ENCODE peak calls at places on chromosome 21, in ten cellular contexts. J is upper lobe of right lung, O is mammary epithelial cell, U is K562, A is fibroblast of mammary gland, R is RWPE1, C is GM20000, T is mesothelial cell of epicardium, Q is GM23338, E is cardiac fibroblast. P is an unnamed sample.

GRCh38 chr21:35211767-35212166 is 162.7 kb upstream of the RUNX1 start:
- DNase-seq in R (no peak), C (no peak), Q (no peak), U (no peak), T (no peak), A (peak; percentile 73), J (no peak), O (no peak), E (peak; percentile 53), P (no peak)

GRCh38 chr21:46057111-46057709 is 40.7 kb upstream of the COL6A2 start:
- DNase-seq in J (peak; percentile 61), O (no peak), E (no peak), C (no peak), A (no peak), Q (no peak), T (no peak), R (no peak), U (no peak), P (no peak)

GRCh38 chr21:42524341-42525227 is 10.9 kb downstream of the SLC37A1 start:
- DNase-seq in A (peak; percentile 52), U (no peak), C (peak; percentile 82), O (no peak), E (peak; percentile 26), T (no peak), R (no peak), Q (peak; percentile 53), J (peak; percentile 87), P (peak; percentile 22)

GRCh38 chr21:9758141-9758540 is 763.2 kb upstream of the TPTE start:
- DNase-seq in A (no peak), Q (no peak), E (no peak), U (no peak), O (no peak), C (no peak), R (no peak), J (no peak), T (no peak), P (no peak)

GRCh38 chr21:45551816-45552695 is 9.8 kb upstream of the SLC19A1 start:
- DNase-seq in R (no peak), A (no peak), C (no peak), T (no peak), U (no peak), J (peak; percentile 63), E (no peak), Q (no peak), O (no peak), P (no peak)

GRCh38 chr21:45096216-45096615 is 21.8 kb downstream of the ADARB1 start:
- DNase-seq in U (no peak), T (no peak), R (no peak), A (no peak), C (no peak), Q (no peak), E (no peak), J (no peak), O (no peak), P (no peak)

GRCh38 chr21:45257673-45258341 is 29.9 kb downstream of the POFUT2 start:
- DNase-seq in O (no peak), U (no peak), E (no peak), T (peak; percentile 36), C (peak; percentile 28), A (peak; percentile 17), Q (peak; percentile 43), R (no peak), J (no peak), P (no peak)

GRCh38 chr21:34530264-34530663 is 18.3 kb upstream of the KCNE1 start:
- DNase-seq in U (no peak), R (no peak), J (no peak), C (no peak), T (no peak), E (peak; percentile 65), Q (no peak), O (no peak), A (peak; percentile 82), P (no peak)

GRCh38 chr21:33433425-33434114 is 30.4 kb downstream of the IFNGR2 start:
- DNase-seq in C (no peak), U (no peak), J (no peak), Q (no peak), E (no peak), T (no peak), R (no peak), A (peak; percentile 34), O (no peak), P (no peak)

GRCh38 chr21:20443558-20444155 is 554.6 kb upstream of the NCAM2 start:
- DNase-seq in T (no peak), Q (peak; percentile 76), E (no peak), C (no peak), O (no peak), J (no peak), R (no peak), A (no peak), U (peak; percentile 59), P (no peak)
- TF ChIP-seq CTCF in T (peak; percentile 67), Q (peak; percentile 74), E (peak; percentile 14), C (no peak), O (no peak), J (peak; percentile 45), R (peak; percentile 59), A (peak; percentile 31), U (peak; percentile 62), P (peak; percentile 75)

DNA sequence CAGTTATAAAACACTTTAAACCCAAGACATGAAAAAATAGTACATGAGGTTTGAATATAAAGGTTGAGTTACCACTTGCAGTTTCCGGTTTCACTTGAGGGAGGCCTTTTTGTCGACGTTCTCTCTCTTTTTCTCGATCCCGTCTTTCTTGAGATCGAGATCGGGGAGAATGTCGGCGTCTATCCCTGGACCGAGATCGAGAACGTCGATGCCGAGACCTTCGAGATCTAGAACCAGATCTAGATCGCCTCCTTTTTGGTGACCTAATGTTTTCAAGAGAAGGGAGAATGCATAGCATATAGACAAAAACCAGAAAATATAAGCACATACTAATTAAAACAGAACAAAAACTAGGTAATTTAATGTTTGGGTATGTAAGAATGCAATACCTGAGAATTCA is 33.7 kb downstream of the SOD1 start:
- DNase-seq in C (no peak), J (no peak), E (no peak), R (no peak), T (no peak), O (no peak), Q (no peak), U (no peak), A (no peak), P (no peak)
- TF ChIP-seq CTCF in C (no peak), J (no peak), E (no peak), R (no peak), T (no peak), O (no peak), Q (no peak), U (no peak), A (no peak), P (no peak)

GRCh38 chr21:37659874-37660273 is 256.4 kb downstream of the KCNJ6 start:
- DNase-seq in R (no peak), C (no peak), U (no peak), E (no peak), Q (no peak), A (no peak), J (no peak), T (no peak), O (no peak), P (no peak)

GRCh38 chr21:37656899-37657298 is 259.4 kb downstream of the KCNJ6 start:
- DNase-seq in C (no peak), E (no peak), Q (no peak), O (no peak), T (no peak), J (no peak), U (no peak), A (no peak), R (no peak), P (no peak)

GRCh38 chr21:37658121-37658993 is 257.9 kb downstream of the KCNJ6 start:
- DNase-seq in A (peak; percentile 8), J (no peak), R (no peak), U (peak; percentile 28), E (no peak), Q (no peak), T (no peak), O (no peak), C (no peak), P (no peak)

GRCh38 chr21:37660709-37661108 is 255.5 kb downstream of the KCNJ6 start:
- DNase-seq in J (no peak), U (no peak), C (no peak), R (no peak), A (no peak), Q (no peak), O (no peak), T (no peak), E (no peak), P (no peak)

DNA sequence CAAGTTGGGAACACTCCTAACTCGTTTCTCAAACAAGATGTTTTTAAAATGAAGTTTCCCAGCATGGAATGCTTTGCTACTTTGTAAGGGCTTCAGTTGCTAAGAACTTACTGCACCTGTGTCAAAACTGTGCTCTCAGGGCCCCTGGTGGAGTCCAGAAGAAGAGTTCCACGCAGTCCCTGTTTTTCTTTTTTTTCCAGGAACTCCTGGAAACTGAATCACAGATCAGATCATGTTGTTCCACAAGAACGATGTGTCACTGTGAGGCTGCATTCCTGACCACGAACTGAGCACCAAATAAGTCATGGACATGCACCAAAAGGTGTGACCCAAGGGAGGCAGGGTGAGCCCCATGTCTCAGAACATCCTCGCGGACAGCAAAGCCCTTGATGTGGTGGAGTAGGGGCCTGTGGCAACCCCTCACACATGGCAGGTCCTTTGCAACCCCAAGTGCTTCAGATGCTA is 257.2 kb downstream of the KCNJ6 start:
- DNase-seq in O (peak; percentile 87), T (no peak), E (peak; percentile 67), R (peak; percentile 60), C (no peak), Q (no peak), A (peak; percentile 86), J (no peak), U (peak; percentile 53), P (no peak)
- TF ChIP-seq CTCF in O (peak; percentile 42), T (no peak), E (peak; percentile 59), R (peak; percentile 27), C (no peak), Q (no peak), A (peak; percentile 45), J (peak; percentile 28), U (peak; percentile 46), P (no peak)

GRCh38 chr21:19510057-19510456 is 1106.5 kb upstream of the TMPRSS15 start:
- DNase-seq in E (no peak), J (no peak), U (no peak), O (no peak), A (no peak), Q (no peak), R (no peak), T (no peak), C (no peak), P (no peak)

GRCh38 chr21:19508844-19509243 is 1105.3 kb upstream of the TMPRSS15 start:
- DNase-seq in E (no peak), T (no peak), U (no peak), O (no peak), A (no peak), Q (no peak), C (no peak), J (no peak), R (no peak), P (no peak)

GRCh38 chr21:19510653-19511052 is 1107.1 kb upstream of the TMPRSS15 start:
- DNase-seq in C (no peak), O (no peak), U (no peak), A (no peak), E (no peak), J (no peak), Q (peak; percentile 19), R (no peak), T (no peak), P (no peak)

GRCh38 chr21:19508442-19508841 is 1104.9 kb upstream of the TMPRSS15 start:
- DNase-seq in O (no peak), Q (no peak), U (no peak), T (no peak), R (no peak), E (no peak), C (no peak), J (no peak), A (no peak), P (no peak)

GRCh38 chr21:19507682-19508260 is 1104.2 kb upstream of the TMPRSS15 start:
- DNase-seq in A (peak; percentile 1), O (no peak), Q (peak; percentile 65), T (no peak), J (no peak), R (no peak), U (peak; percentile 26), E (peak; percentile 2), C (no peak), P (no peak)
- TF ChIP-seq CTCF in A (peak; percentile 8), O (no peak), Q (peak; percentile 63), T (peak; percentile 52), J (peak; percentile 20), R (peak; percentile 20), U (no peak), E (no peak), C (no peak), P (peak; percentile 64)